ENCODE peak calls at places on chromosomes 1 and 21, in eight cellular contexts. G is tibial nerve, J is cardiac fibroblast, P is fibroblast of pulmonary artery, I is HCT116, Q is right lobe of liver, T is GM06990, C is BJ. U is an unnamed sample.

GRCh38 chr21:31473685-31474345 is 129.8 kb upstream of the TIAM1 start:
- DNase-seq in G (no peak), J (no peak), P (peak), I (no peak), Q (no peak), T (no peak), C (no peak), U (no peak)

GRCh38 chr1:27575861-27576331 is 28.0 kb downstream of the AHDC1 start:
- DNase-seq in G (no peak), J (peak), P (peak), I (no peak), Q (peak), T (no peak), C (no peak), U (no peak)

GRCh38 chr1:156826596-156826995 is 9.9 kb upstream of the SH2D2A start:
- DNase-seq in G (no peak), J (peak), P (peak), I (no peak), Q (no peak), T (no peak), C (no peak), U (no peak)

GRCh38 chr1:97277891-97278662 is 556.5 kb downstream of the PTBP2 start:
- DNase-seq in G (no peak), J (peak), P (peak), I (peak), Q (no peak), T (no peak), C (peak), U (peak)

GRCh38 chr1:246428542-246429308 is 78.4 kb downstream of the SMYD3 start:
- DNase-seq in G (no peak), J (peak), P (peak), I (peak), Q (no peak), T (peak), C (peak), U (peak)

GRCh38 chr1:16012590-16013219 is 5.1 kb downstream of the HSPB7 start:
- DNase-seq in G (no peak), J (peak), P (peak), I (peak), Q (peak), T (peak), C (no peak), U (peak)

GRCh38 chr1:226589008-226589733 is 40.6 kb downstream of the STUM start:
- DNase-seq in G (no peak), J (peak), P (peak), I (no peak), Q (no peak), T (no peak), C (no peak), U (no peak)

GRCh38 chr1:91594383-91595065 is 93.9 kb downstream of the CDC7 start:
- DNase-seq in G (no peak), J (peak), P (no peak), I (no peak), Q (no peak), T (no peak), C (no peak), U (no peak)

GRCh38 chr1:68232354-68233148 is at the start of gene WLS:
- DNase-seq in G (peak), J (peak), P (peak), I (peak), Q (peak), T (no peak), C (no peak), U (peak)

GRCh38 chr1:207565546-207566468 is 69.8 kb downstream of the CR1 start:
- DNase-seq in G (no peak), J (peak), P (peak), I (peak), Q (no peak), T (no peak), C (no peak), U (no peak)

GRCh38 chr1:115183158-115183557 is 93.9 kb upstream of the TSPAN2 start:
- DNase-seq in G (no peak), J (no peak), P (no peak), I (no peak), Q (no peak), T (no peak), C (no peak), U (no peak)

GRCh38 chr1:109541102-109541501 is 1.4 kb downstream of the GPR61 start:
- DNase-seq in G (no peak), J (no peak), P (no peak), I (no peak), Q (no peak), T (no peak), C (no peak), U (no peak)

GRCh38 chr1:31101147-31101502 is 35.6 kb upstream of the PUM1 start:
- DNase-seq in G (no peak), J (peak), P (peak), I (no peak), Q (peak), T (no peak), C (no peak), U (peak)

GRCh38 chr21:36692125-36692843 is 6.6 kb upstream of the SIM2 start:
- DNase-seq in G (no peak), J (no peak), P (no peak), I (no peak), Q (no peak), T (no peak), C (no peak), U (no peak)

GRCh38 chr1:27216466-27216865 is 18.0 kb upstream of the WDTC1 start:
- DNase-seq in G (no peak), J (no peak), P (no peak), I (no peak), Q (no peak), T (no peak), C (no peak), U (no peak)

GRCh38 chr1:47894718-47895393 is 102.3 kb downstream of the TRABD2B start:
- DNase-seq in G (no peak), J (peak), P (no peak), I (no peak), Q (peak), T (no peak), C (no peak), U (no peak)

GRCh38 chr1:116794804-116795481 is 40.7 kb downstream of the CD2 start:
- DNase-seq in G (no peak), J (no peak), P (no peak), I (no peak), Q (no peak), T (peak), C (no peak), U (no peak)

GRCh38 chr1:214418380-214418779 is 133.0 kb downstream of the PTPN14 start:
- DNase-seq in G (no peak), J (peak), P (no peak), I (no peak), Q (no peak), T (no peak), C (no peak), U (no peak)

GRCh38 chr1:207219979-207220889 is 101.2 kb upstream of the CD55 start:
- DNase-seq in G (no peak), J (no peak), P (no peak), I (no peak), Q (no peak), T (no peak), C (no peak), U (no peak)

GRCh38 chr1:160622885-160623633 is 23.8 kb downstream of the SLAMF1 start:
- DNase-seq in G (no peak), J (no peak), P (no peak), I (no peak), Q (no peak), T (no peak), C (no peak), U (no peak)

GRCh38 chr1:230849451-230850194 is 18.7 kb downstream of the C1orf198 start:
- DNase-seq in G (no peak), J (peak), P (peak), I (no peak), Q (peak), T (no peak), C (peak), U (peak)

GRCh38 chr1:156813750-156814570 is 2.7 kb downstream of the SH2D2A start:
- DNase-seq in G (peak), J (peak), P (peak), I (peak), Q (peak), T (peak), C (no peak), U (no peak)

GRCh38 chr1:240031009-240031408 is 60.7 kb upstream of the FMN2 start:
- DNase-seq in G (no peak), J (peak), P (peak), I (no peak), Q (no peak), T (no peak), C (peak), U (peak)

GRCh38 chr1:171196351-171196750 is 11.3 kb downstream of the FMO2 start:
- DNase-seq in G (no peak), J (no peak), P (no peak), I (no peak), Q (no peak), T (no peak), C (no peak), U (no peak)

GRCh38 chr1:156115514-156116374 is 1.2 kb downstream of the LMNA start:
- DNase-seq in G (no peak), J (peak), P (peak), I (no peak), Q (peak), T (no peak), C (no peak), U (peak)

GRCh38 chr1:114032271-114033218 is 53.3 kb downstream of the OLFML3 start:
- DNase-seq in G (no peak), J (peak), P (peak), I (no peak), Q (no peak), T (no peak), C (peak), U (peak)

GRCh38 chr1:62384276-62385005 is 52.4 kb upstream of the USP1 start:
- DNase-seq in G (no peak), J (peak), P (peak), I (no peak), Q (no peak), T (no peak), C (peak), U (peak)

GRCh38 chr1:6523566-6523965 is 30.7 kb downstream of the NOL9 start:
- DNase-seq in G (no peak), J (peak), P (peak), I (peak), Q (no peak), T (no peak), C (no peak), U (no peak)

GRCh38 chr1:164583835-164584539 is 25.0 kb downstream of the PBX1 start:
- DNase-seq in G (no peak), J (no peak), P (no peak), I (no peak), Q (no peak), T (no peak), C (no peak), U (no peak)

DNA sequence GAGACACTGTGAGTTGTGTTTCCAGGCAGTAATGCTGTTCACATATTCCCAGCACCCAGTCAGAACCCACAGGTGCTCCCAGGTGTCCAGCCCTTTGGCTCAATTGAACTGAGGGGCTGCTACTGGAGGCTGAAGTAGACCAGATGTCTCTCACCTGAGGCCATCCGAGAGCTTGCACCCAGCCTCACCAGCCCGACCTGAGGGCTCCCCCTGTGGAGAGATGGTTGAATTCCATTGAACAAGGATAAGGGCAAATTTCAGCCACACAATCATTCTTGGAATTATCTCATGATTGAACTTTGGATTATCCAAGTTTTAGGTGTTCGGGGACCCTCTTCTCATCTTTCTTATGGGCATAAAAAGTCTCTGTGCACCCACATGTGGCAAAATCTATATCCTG is 52.1 kb downstream of the OBSCN start:
- DNase-seq in G (no peak), J (no peak), P (no peak), I (no peak), Q (no peak), T (no peak), C (no peak), U (no peak)
- TF ChIP-seq CTCF in G (no peak), J (no peak), P (peak), I (peak), Q (no peak), T (no peak), C (peak), U (peak)

GRCh38 chr1:89641781-89642180 is 8.9 kb downstream of the LRRC8C start:
- DNase-seq in G (no peak), J (no peak), P (no peak), I (no peak), Q (no peak), T (no peak), C (no peak), U (no peak)

GRCh38 chr1:89644119-89644814 is 11.3 kb downstream of the LRRC8C start:
- DNase-seq in G (no peak), J (no peak), P (no peak), I (no peak), Q (no peak), T (no peak), C (no peak), U (no peak)

GRCh38 chr1:89640440-89640839 is 7.5 kb downstream of the LRRC8C start:
- DNase-seq in G (no peak), J (no peak), P (no peak), I (no peak), Q (no peak), T (no peak), C (no peak), U (no peak)

GRCh38 chr1:89646259-89646658 is 13.3 kb downstream of the LRRC8C start:
- DNase-seq in G (no peak), J (no peak), P (no peak), I (no peak), Q (no peak), T (no peak), C (no peak), U (no peak)

DNA sequence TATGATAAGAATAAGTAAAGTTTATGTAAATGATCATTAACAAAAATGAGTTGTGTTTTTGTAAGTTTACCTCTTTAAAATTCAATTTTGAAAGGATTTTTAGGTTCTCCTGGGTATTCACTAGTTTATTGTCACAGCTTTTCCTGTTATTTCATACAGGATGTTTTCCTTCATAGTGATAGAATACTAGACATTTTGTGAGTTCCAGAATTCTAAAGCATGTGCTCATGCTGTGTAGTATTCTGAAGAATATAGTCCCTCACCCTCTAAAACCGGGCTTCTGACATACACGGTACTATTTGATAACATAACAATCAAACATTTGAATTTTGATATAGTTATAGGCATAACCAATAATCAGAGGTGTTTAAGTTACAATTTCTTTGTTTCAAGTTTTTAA is 10.7 kb downstream of the LRRC8C start:
- DNase-seq in G (no peak), J (no peak), P (no peak), I (no peak), Q (no peak), T (no peak), C (no peak), U (no peak)
- TF ChIP-seq CTCF in G (no peak), J (no peak), P (no peak), I (no peak), Q (no peak), T (no peak), C (no peak), U (no peak)

DNA sequence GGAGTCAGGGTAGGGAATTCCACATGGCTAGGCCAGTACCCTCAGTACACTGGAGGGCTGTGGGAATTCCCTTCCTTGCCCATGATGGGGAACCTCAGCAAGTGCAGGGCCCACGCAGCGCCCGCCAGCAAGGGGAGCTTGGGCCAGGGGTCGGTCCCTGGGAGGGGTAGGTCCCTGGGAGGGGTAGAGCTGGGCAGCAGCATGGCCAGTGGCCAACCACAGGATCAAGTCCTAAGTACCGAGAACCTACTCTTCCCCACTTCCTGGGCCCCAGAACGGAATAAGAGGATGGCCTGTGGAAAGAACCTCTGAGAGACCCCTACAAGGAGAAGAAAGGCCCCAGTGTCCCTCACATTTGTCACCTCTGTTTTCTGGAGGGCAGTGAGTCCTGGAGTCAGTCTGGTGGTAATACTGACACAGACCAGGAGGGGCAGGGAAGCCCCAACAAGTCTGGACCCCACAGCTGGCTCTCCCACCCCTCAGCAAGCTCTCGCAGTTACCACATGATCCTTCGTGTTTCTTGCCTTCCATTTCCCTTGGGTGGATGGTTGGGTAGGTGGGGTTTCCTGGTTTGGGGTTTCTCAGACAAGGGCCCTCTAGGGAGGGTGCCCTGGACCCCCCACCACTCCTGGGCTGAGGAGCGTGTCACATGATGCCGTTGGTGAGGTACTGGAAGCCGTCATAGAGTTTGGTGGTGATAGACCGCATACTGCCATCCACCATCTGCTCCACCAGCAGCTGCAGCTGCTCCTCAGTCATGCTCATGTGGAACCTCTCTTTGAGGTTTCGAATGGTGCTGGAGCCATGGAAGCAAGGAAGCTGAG is 10.3 kb downstream of the ZNF687 start:
- DNase-seq in G (no peak), J (no peak), P (no peak), I (no peak), Q (no peak), T (peak), C (no peak), U (no peak)
- TF ChIP-seq CTCF in G (no peak), J (peak), P (no peak), I (no peak), Q (no peak), T (no peak), C (no peak), U (peak)

GRCh38 chr1:163278602-163279001 is 43.2 kb upstream of the NUF2 start:
- DNase-seq in G (no peak), J (no peak), P (no peak), I (no peak), Q (no peak), T (no peak), C (no peak), U (no peak)
- TF ChIP-seq CTCF in G (no peak), J (no peak), P (no peak), I (no peak), Q (no peak), T (no peak), C (no peak), U (no peak)

GRCh38 chr1:14923400-14924011 is 230.0 kb upstream of the TMEM51 start:
- DNase-seq in G (no peak), J (no peak), P (no peak), I (no peak), Q (no peak), T (no peak), C (no peak), U (no peak)

GRCh38 chr1:14924455-14925325 is 228.9 kb upstream of the TMEM51 start:
- DNase-seq in G (no peak), J (peak), P (peak), I (no peak), Q (peak), T (peak), C (no peak), U (peak)

GRCh38 chr1:14922942-14923341 is 230.6 kb upstream of the TMEM51 start:
- DNase-seq in G (no peak), J (no peak), P (no peak), I (no peak), Q (no peak), T (no peak), C (no peak), U (no peak)

GRCh38 chr1:14925336-14926136 is 228.0 kb upstream of the TMEM51 start:
- DNase-seq in G (no peak), J (no peak), P (no peak), I (no peak), Q (no peak), T (no peak), C (no peak), U (no peak)

GRCh38 chr1:14924012-14924452 is 229.5 kb upstream of the TMEM51 start:
- DNase-seq in G (peak), J (peak), P (peak), I (peak), Q (peak), T (peak), C (no peak), U (peak)
- TF ChIP-seq CTCF in G (no peak), J (no peak), P (no peak), I (no peak), Q (no peak), T (no peak), C (no peak), U (no peak)

GRCh38 chr1:63537940-63538339 is 14.6 kb downstream of the EFCAB7 start:
- DNase-seq in G (no peak), J (peak), P (peak), I (no peak), Q (no peak), T (no peak), C (no peak), U (no peak)
- TF ChIP-seq CTCF in G (peak), J (peak), P (peak), I (peak), Q (peak), T (peak), C (peak), U (peak)

U was measured in HFFc6.